ENCODE peak calls at places on chromosomes 4 and X, in eight cellular contexts. I, H, O, T, W, D, Z and Q are unnamed samples.

GRCh38 chr4:163816494-163816893 is 322.0 kb downstream of the TMA16 start:
- DNase-seq in I (no peak), H (no peak), O (no peak), T (no peak), W (no peak), D (no peak), Z (no peak), Q (no peak)

GRCh38 chr4:68272860-68273259 is 27.4 kb upstream of the TMPRSS11B start:
- DNase-seq in I (no peak), H (no peak), O (no peak), T (peak), W (no peak), D (no peak), Z (no peak), Q (no peak)

GRCh38 chr4:73763877-73764276 is 23.5 kb downstream of the CXCL8 start:
- DNase-seq in I (no peak), H (no peak), O (no peak), T (no peak), W (no peak), D (no peak), Z (no peak), Q (no peak)

GRCh38 chrX:150360331-150360730 is 2.8 kb upstream of the MAMLD1 start:
- DNase-seq in I (no peak), H (no peak), O (no peak), T (no peak), W (no peak), D (no peak), Z (no peak), Q (no peak)

GRCh38 chr4:107689912-107690587 is 30.0 kb downstream of the PAPSS1 start:
- DNase-seq in I (no peak), H (no peak), O (no peak), T (peak), W (no peak), D (no peak), Z (peak), Q (no peak)

GRCh38 chrX:13046035-13046851 is 1.8 kb upstream of the FAM9C start:
- DNase-seq in I (no peak), H (no peak), O (no peak), T (no peak), W (no peak), D (no peak), Z (no peak), Q (no peak)

GRCh38 chrX:16213970-16214369 is 46.7 kb downstream of the MAGEB17 start:
- DNase-seq in I (no peak), H (no peak), O (no peak), T (peak), W (no peak), D (no peak), Z (no peak), Q (no peak)

GRCh38 chr4:28277931-28278330 is 1417.3 kb downstream of the STIM2 start:
- DNase-seq in I (no peak), H (no peak), O (no peak), T (no peak), W (no peak), D (no peak), Z (no peak), Q (no peak)

GRCh38 chrX:136870064-136870463 is 10.5 kb downstream of the RBMX start:
- DNase-seq in I (no peak), H (no peak), O (no peak), T (no peak), W (no peak), D (no peak), Z (no peak), Q (no peak)

GRCh38 chr4:1061372-1061700 is 49.9 kb downstream of the FGFRL1 start:
- DNase-seq in I (no peak), H (no peak), O (no peak), T (no peak), W (no peak), D (no peak), Z (no peak), Q (no peak)

GRCh38 chr4:26489101-26489669 is 1.1 kb downstream of the CCKAR start:
- DNase-seq in I (no peak), H (no peak), O (no peak), T (no peak), W (no peak), D (no peak), Z (no peak), Q (no peak)

GRCh38 chr4:105951198-105951597 is 55.9 kb downstream of the NPNT start:
- DNase-seq in I (no peak), H (no peak), O (no peak), T (peak), W (no peak), D (no peak), Z (peak), Q (no peak)

GRCh38 chr4:20253799-20254409 is 2.2 kb downstream of the SLIT2 start:
- DNase-seq in I (peak), H (peak), O (peak), T (no peak), W (peak), D (no peak), Z (no peak), Q (no peak)

GRCh38 chr4:147060171-147060931 is 114.7 kb upstream of the TTC29 start:
- DNase-seq in I (no peak), H (no peak), O (no peak), T (peak), W (no peak), D (no peak), Z (peak), Q (no peak)

GRCh38 chr4:158667651-158668198 is 4.0 kb downstream of the C4orf46 start:
- DNase-seq in I (peak), H (no peak), O (peak), T (peak), W (no peak), D (no peak), Z (no peak), Q (no peak)

GRCh38 chrX:128931071-128931470 is 592.2 kb downstream of the SMARCA1 start:
- DNase-seq in I (no peak), H (no peak), O (no peak), T (no peak), W (no peak), D (no peak), Z (no peak), Q (no peak)

GRCh38 chr4:10101559-10102192 is 14.9 kb downstream of the WDR1 start:
- DNase-seq in I (no peak), H (no peak), O (no peak), T (peak), W (no peak), D (no peak), Z (no peak), Q (no peak)

GRCh38 chr4:172514011-172514410 is 654.6 kb upstream of the GALNT7 start:
- DNase-seq in I (no peak), H (no peak), O (no peak), T (no peak), W (no peak), D (no peak), Z (no peak), Q (no peak)

GRCh38 chrX:154542723-154543424 is 3.8 kb downstream of the G6PD start:
- DNase-seq in I (no peak), H (peak), O (no peak), T (no peak), W (no peak), D (no peak), Z (no peak), Q (peak)

GRCh38 chrX:132127748-132128147 is at the start of gene FRMD7:
- DNase-seq in I (no peak), H (no peak), O (no peak), T (no peak), W (no peak), D (no peak), Z (no peak), Q (no peak)

GRCh38 chr4:165964591-165964990 is 91.6 kb downstream of the TLL1 start:
- DNase-seq in I (no peak), H (no peak), O (no peak), T (no peak), W (no peak), D (no peak), Z (no peak), Q (no peak)

GRCh38 chrX:35919536-35920309 is at the start of gene CFAP47:
- DNase-seq in I (no peak), H (peak), O (no peak), T (no peak), W (no peak), D (no peak), Z (no peak), Q (peak)

GRCh38 chr4:147578611-147579010 is 38.6 kb upstream of the TMEM184C start:
- DNase-seq in I (no peak), H (no peak), O (no peak), T (no peak), W (no peak), D (no peak), Z (no peak), Q (no peak)

DNA sequence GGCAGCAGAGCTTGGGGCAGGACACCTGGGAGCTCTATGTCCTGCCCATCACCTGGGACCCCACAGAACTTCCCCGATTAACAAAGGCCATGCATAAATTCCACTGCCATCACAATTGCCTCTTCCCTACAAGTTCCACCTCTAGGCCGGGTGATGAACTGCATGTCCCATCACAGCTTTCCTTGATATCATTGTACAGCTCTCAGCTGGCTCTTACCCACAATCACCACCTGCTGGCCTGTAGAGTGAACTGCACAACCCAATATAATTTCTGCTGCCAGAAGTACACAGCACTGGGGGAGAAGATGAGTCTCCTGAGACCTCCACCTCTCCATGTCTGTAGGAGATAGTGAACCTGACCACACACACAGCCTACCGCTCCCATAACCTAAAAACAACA is 285.0 kb upstream of the AADAT start:
- DNase-seq in I (peak), H (peak), O (peak), T (peak), W (no peak), D (no peak), Z (no peak), Q (no peak)
- TF ChIP-seq CTCF in I (peak), H (no peak), O (peak), T (peak), W (peak), D (no peak), Z (no peak), Q (no peak)

GRCh38 chrX:83501540-83501939 is 6.5 kb upstream of the POU3F4 start:
- DNase-seq in I (no peak), H (no peak), O (no peak), T (no peak), W (no peak), D (no peak), Z (no peak), Q (no peak)
- TF ChIP-seq CTCF in I (no peak), H (no peak), O (no peak), T (no peak), W (no peak), D (no peak), Z (no peak), Q (no peak)

DNA sequence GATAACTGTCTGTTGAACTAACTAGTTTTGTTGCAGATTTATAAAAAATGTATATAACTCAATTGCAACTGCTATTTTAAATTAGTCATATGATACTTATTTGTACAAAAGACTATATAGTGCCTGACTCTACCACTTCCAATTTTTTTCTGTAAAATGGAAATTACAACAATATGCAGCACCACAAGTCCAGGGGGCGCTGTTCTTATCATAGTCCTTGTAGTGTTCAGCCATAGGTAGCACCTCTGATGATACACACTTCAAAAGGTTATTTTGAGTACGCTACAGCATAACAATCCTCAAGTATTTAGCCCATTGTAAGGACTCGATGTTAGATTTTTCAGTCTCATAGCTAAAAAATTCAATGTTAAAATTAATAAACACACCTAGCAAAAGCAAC is 174.9 kb downstream of the CORIN start:
- DNase-seq in I (no peak), H (no peak), O (no peak), T (no peak), W (no peak), D (no peak), Z (no peak), Q (peak)
- TF ChIP-seq CTCF in I (no peak), H (no peak), O (peak), T (peak), W (no peak), D (no peak), Z (peak), Q (no peak)

GRCh38 chrX:112799425-112799824 is 41.2 kb downstream of the AMOT start:
- DNase-seq in I (no peak), H (no peak), O (no peak), T (no peak), W (no peak), D (no peak), Z (no peak), Q (no peak)

GRCh38 chrX:112808007-112808406 is 32.6 kb downstream of the AMOT start:
- DNase-seq in I (no peak), H (no peak), O (no peak), T (no peak), W (no peak), D (no peak), Z (no peak), Q (no peak)

GRCh38 chrX:112798736-112799135 is 41.9 kb downstream of the AMOT start:
- DNase-seq in I (no peak), H (no peak), O (no peak), T (no peak), W (no peak), D (no peak), Z (no peak), Q (no peak)

GRCh38 chrX:112800901-112801775 is 39.5 kb downstream of the AMOT start:
- DNase-seq in I (no peak), H (peak), O (no peak), T (no peak), W (no peak), D (no peak), Z (no peak), Q (no peak)

DNA sequence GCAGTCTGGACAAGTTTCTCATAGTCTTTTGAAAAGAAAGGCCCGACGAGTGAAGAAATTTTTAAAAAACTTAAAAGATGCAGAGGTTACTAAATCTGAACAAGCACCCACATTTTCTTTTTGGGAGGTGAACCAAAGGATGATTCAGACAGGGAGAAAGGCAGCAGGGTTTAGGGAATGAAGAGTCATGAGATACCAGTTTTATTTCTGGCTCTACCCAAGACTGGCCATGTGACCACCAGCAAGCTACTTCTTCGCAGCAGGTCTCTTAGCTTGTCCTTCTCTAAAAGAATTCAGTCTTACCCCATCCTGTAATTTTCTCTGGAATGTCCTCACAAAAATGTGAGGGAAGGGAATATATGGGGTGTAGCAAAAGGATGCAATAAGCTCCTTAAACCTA is 37.6 kb downstream of the AMOT start:
- DNase-seq in I (no peak), H (no peak), O (no peak), T (no peak), W (no peak), D (no peak), Z (no peak), Q (no peak)
- TF ChIP-seq CTCF in I (no peak), H (no peak), O (no peak), T (no peak), W (no peak), D (no peak), Z (no peak), Q (no peak)

GRCh38 chrX:21708116-21708515 is 49.8 kb downstream of the SMPX start:
- DNase-seq in I (no peak), H (peak), O (no peak), T (no peak), W (no peak), D (no peak), Z (no peak), Q (no peak)
- TF ChIP-seq CTCF in I (no peak), H (no peak), O (no peak), T (peak), W (no peak), D (no peak), Z (no peak), Q (peak)